ENCODE peak calls at places on chromosomes 2 and 18, in four cellular contexts. P is CD4-positive, alpha-beta T cell; B is OCI-LY7; K is heart left ventricle. L is an unnamed sample.

GRCh38 chr2:158724803-158725271 is 70.3 kb upstream of the DAPL1 start:
- DNase-seq in P (no peak), B (no peak), K (no peak), L (no peak)

GRCh38 chr2:45814951-45815621 is 163.6 kb downstream of the PRKCE start:
- DNase-seq in P (no peak), B (no peak), K (no peak), L (no peak)

GRCh38 chr2:27203741-27204140 is 8.1 kb upstream of the ATRAID start:
- DNase-seq in P (no peak), B (no peak), K (no peak), L (no peak)

GRCh38 chr18:79856119-79857080 is 58.7 kb downstream of the KCNG2 start:
- DNase-seq in P (no peak), B (peak; percentile 9), K (no peak), L (peak; percentile 77)

GRCh38 chr18:48996901-48997463 is 46.2 kb upstream of the SMAD7 start:
- DNase-seq in P (peak; percentile 17), B (no peak), K (no peak), L (no peak)

GRCh38 chr18:54931152-54931551 is 28.1 kb downstream of the CCDC68 start:
- DNase-seq in P (no peak), B (no peak), K (no peak), L (no peak)

GRCh38 chr18:62877448-62878221 is 162.3 kb downstream of the PHLPP1 start:
- DNase-seq in P (no peak), B (no peak), K (no peak), L (no peak)

GRCh38 chr2:144528108-144528507 is 8.2 kb upstream of the ZEB2 start:
- DNase-seq in P (no peak), B (no peak), K (no peak), L (no peak)

GRCh38 chr2:221517362-221518121 is 54.6 kb downstream of the EPHA4 start:
- DNase-seq in P (peak; percentile 68), B (peak; percentile 66), K (no peak), L (peak; percentile 34)

GRCh38 chr18:9835112-9835755 is 50.5 kb upstream of the TXNDC2 start:
- DNase-seq in P (no peak), B (no peak), K (no peak), L (no peak)

GRCh38 chr2:21317131-21317530 is 193.4 kb downstream of the TDRD15 start:
- DNase-seq in P (no peak), B (peak; percentile 65), K (peak; percentile 32), L (peak; percentile 49)

GRCh38 chr2:188303363-188304031 is 11.8 kb downstream of the GULP1 start:
- DNase-seq in P (no peak), B (no peak), K (no peak), L (no peak)

GRCh38 chr2:133438026-133438425 is 130.2 kb downstream of the NCKAP5 start:
- DNase-seq in P (no peak), B (no peak), K (no peak), L (no peak)

GRCh38 chr18:48529796-48530195 is 9.0 kb upstream of the CTIF start:
- DNase-seq in P (no peak), B (no peak), K (no peak), L (no peak)

GRCh38 chr2:70776266-70776665 is 8.3 kb upstream of the ADD2 start:
- DNase-seq in P (no peak), B (no peak), K (no peak), L (no peak)

GRCh38 chr2:159526433-159526832 is 89.9 kb downstream of the BAZ2B start:
- DNase-seq in P (no peak), B (no peak), K (no peak), L (no peak)

GRCh38 chr2:29397743-29398142 is 282.5 kb downstream of the CLIP4 start:
- DNase-seq in P (no peak), B (no peak), K (no peak), L (no peak)

GRCh38 chr2:241872313-241872642 is 2.7 kb downstream of the RTP5 start:
- DNase-seq in P (no peak), B (no peak), K (no peak), L (no peak)

GRCh38 chr2:164661349-164661748 is 40.1 kb upstream of the GRB14 start:
- DNase-seq in P (no peak), B (no peak), K (no peak), L (no peak)

GRCh38 chr2:119231975-119232665 is 8.5 kb downstream of the STEAP3 start:
- DNase-seq in P (no peak), B (no peak), K (no peak), L (peak; percentile 71)

GRCh38 chr2:155904720-155905119 is 427.8 kb downstream of the NR4A2 start:
- DNase-seq in P (no peak), B (no peak), K (no peak), L (no peak)

GRCh38 chr18:79392226-79392625 is 3.5 kb upstream of the NFATC1 start:
- DNase-seq in P (no peak), B (no peak), K (no peak), L (no peak)

GRCh38 chr18:77009675-77010074 is 122.9 kb downstream of the MBP start:
- DNase-seq in P (no peak), B (no peak), K (no peak), L (no peak)

GRCh38 chr2:42755161-42755900 is 8.6 kb downstream of the OXER1 start:
- DNase-seq in P (no peak), B (no peak), K (no peak), L (peak; percentile 37)

GRCh38 chr18:57923606-57924005 is 120.4 kb upstream of the NEDD4L start:
- DNase-seq in P (no peak), B (no peak), K (no peak), L (no peak)

GRCh38 chr18:68991281-68991680 is 193.4 kb downstream of the CCDC102B start:
- DNase-seq in P (no peak), B (no peak), K (no peak), L (peak; percentile 15)

GRCh38 chr2:238277695-238278094 is 10.7 kb downstream of the PER2 start:
- DNase-seq in P (no peak), B (no peak), K (no peak), L (no peak)

GRCh38 chr2:220437938-220438337 is 810.5 kb downstream of the SLC4A3 start:
- DNase-seq in P (no peak), B (no peak), K (no peak), L (no peak)

GRCh38 chr2:10192392-10192791 is 69.9 kb downstream of the RRM2 start:
- DNase-seq in P (no peak), B (no peak), K (no peak), L (no peak)

GRCh38 chr2:216219866-216220265 is 110.7 kb downstream of the XRCC5 start:
- DNase-seq in P (no peak), B (no peak), K (no peak), L (no peak)

GRCh38 chr2:217958206-217958888 is 44.4 kb downstream of the TNS1 start:
- DNase-seq in P (no peak), B (no peak), K (no peak), L (no peak)

GRCh38 chr18:75784413-75784812 is 356.9 kb upstream of the SMIM21 start:
- DNase-seq in P (no peak), B (no peak), K (no peak), L (no peak)

GRCh38 chr2:156539086-156539485 is 102.9 kb downstream of the GPD2 start:
- DNase-seq in P (no peak), B (no peak), K (no peak), L (no peak)

DNA sequence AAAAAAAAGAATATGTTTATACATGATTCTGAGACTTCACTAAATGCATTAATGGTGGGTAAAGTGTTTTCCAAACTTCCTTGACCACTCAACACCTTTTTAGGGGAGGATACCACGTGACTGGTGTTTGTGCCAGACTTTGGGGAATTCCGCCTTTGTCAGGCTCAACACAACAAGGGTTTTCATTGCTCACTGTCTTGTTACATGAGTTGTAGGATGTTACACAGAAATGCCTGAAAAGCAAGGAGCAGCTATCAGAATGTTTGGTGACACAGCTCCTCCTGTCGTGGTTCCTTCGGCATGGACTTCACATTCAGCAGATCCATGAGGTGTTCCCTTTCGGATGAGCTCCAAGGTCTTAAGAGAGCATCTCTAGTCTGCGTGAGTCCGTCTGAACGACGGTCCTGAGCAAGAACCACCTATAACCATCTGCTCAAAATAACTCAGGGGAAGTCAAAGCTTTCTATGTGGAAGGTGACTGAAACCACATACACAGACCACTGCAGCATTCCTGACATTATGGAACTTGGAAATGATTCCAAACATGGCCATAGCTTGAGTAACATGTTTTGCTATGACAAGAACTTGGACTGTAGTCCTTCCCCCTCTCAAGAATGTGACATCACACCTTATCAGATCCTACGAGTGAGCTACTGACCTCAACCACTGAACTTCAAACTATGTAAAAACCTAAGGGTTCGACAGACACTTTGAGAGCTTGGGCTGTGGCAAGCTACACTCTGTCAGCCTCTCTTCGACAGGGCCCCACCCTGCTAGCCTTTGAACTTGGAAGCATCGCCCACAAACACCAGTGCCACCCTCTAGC is 57.5 kb downstream of the MCFD2 start:
- DNase-seq in P (no peak), B (no peak), K (no peak), L (no peak)
- TF ChIP-seq CTCF in P (no peak), B (no peak), K (no peak), L (no peak)

DNA sequence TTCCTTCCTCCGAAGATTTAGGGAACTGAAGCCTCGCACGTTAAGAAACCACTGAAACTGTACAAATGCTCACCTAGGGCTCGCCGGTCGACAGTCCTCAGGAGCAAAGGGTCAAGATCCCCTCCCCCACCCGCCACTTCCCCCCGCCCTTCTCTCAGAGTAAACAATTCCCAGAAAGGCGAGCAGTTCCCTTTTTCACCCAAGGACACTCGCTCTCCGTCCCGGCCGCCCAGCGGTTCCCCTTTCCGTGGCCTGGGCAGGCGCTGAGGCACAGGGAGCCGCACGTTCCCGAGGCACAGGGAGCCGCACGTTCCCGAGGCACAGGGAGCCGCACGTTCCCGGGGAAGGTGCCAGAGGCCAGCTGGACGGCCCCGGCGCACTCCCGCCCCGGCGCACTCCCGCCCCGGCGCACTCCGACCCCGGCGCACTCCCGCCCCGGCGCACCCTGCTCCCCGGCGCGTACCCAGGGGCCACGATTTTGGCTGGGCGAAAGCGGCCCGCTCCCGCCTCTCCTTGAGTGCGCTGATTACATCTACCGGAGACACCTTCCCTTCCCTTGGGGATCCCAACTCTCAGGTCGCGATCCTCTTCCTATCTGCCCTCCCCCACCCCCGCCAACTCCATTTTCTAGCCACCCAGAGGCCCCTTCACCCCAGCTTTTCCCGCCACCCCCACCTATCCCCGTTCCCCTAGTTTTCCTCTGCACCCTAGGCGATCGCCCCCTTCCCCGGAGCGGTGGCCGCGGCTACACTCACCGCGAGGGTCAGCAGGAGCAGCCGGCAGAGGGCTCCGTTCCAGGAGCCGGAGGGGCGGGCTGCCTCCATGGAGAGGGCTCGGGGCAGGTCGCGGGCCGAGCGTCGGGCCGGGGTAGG is 837 bp downstream of the DSC2 start:
- DNase-seq in P (no peak), B (no peak), K (peak; percentile 63), L (peak; percentile 71)
- TF ChIP-seq CTCF in P (no peak), B (no peak), K (no peak), L (peak; percentile 16)

GRCh38 chr2:67039701-67040100 is 357.4 kb upstream of the ETAA1 start:
- DNase-seq in P (no peak), B (no peak), K (no peak), L (no peak)
- TF ChIP-seq CTCF in P (no peak), B (no peak), K (no peak), L (no peak)

GRCh38 chr2:122136071-122136470 is 380.6 kb downstream of the TSN start:
- DNase-seq in P (no peak), B (peak; percentile 57), K (no peak), L (peak; percentile 29)
- TF ChIP-seq CTCF in P (no peak), B (peak; percentile 74), K (no peak), L (peak; percentile 36)